ENCODE peak calls at places on chromosomes 7 and 10, in seven cellular contexts. S is naive B cell, H is fibroblast of pulmonary artery, I is Karpas-422, R is LoVo, J is memory B cell, Q is RWPE1. G is an unnamed sample.

GRCh38 chr7:74306737-74307469 is 17.7 kb downstream of the CLIP2 start:
- DNase-seq in S (no peak), Q (peak; percentile 29), I (no peak), J (no peak), R (no peak), H (peak; percentile 74), G (peak; percentile 73)

GRCh38 chr10:72272689-72273409 is 875 bp upstream of the DDIT4 start:
- DNase-seq in H (peak; percentile 98), J (no peak), S (peak; percentile 35), I (peak; percentile 87), Q (peak; percentile 90), R (peak; percentile 88), G (peak; percentile 97)

GRCh38 chr10:97425964-97426775 is at the start of gene PGAM1:
- DNase-seq in J (peak; percentile 95), R (peak; percentile 97), Q (peak; percentile 100), H (peak; percentile 98), S (peak; percentile 97), I (peak; percentile 94), G (peak; percentile 98)

GRCh38 chr7:140360697-140361229 is 37.6 kb downstream of the SLC37A3 start:
- DNase-seq in S (no peak), R (no peak), Q (no peak), H (no peak), I (no peak), J (no peak), G (no peak)

GRCh38 chr10:1612910-1613309 is 124.4 kb downstream of the ADARB2 start:
- DNase-seq in S (no peak), H (no peak), I (no peak), Q (no peak), R (no peak), J (no peak), G (no peak)

GRCh38 chr7:93036807-93037206 is 81.0 kb downstream of the SAMD9 start:
- DNase-seq in S (no peak), I (no peak), R (peak; percentile 31), H (no peak), J (no peak), Q (peak; percentile 8), G (no peak)

GRCh38 chr7:77696643-77697534 is 630 bp downstream of the RSBN1L start:
- DNase-seq in J (peak; percentile 40), R (peak; percentile 53), H (peak; percentile 42), Q (peak; percentile 54), S (no peak), I (peak; percentile 80), G (peak; percentile 86)

GRCh38 chr10:116526219-116526618 is 19.5 kb upstream of the PNLIP start:
- DNase-seq in R (no peak), H (no peak), S (no peak), Q (peak; percentile 20), J (no peak), I (no peak), G (no peak)

GRCh38 chr10:75137533-75138438 is 26.3 kb downstream of the SAMD8 start:
- DNase-seq in I (peak; percentile 44), Q (peak; percentile 58), J (no peak), H (no peak), S (no peak), R (peak; percentile 51), G (no peak)

GRCh38 chr7:98396768-98397167 is 4.1 kb downstream of the BAIAP2L1 start:
- DNase-seq in J (no peak), R (no peak), S (no peak), H (no peak), I (no peak), Q (no peak), G (no peak)

GRCh38 chr7:13945670-13946069 is 43.8 kb downstream of the ETV1 start:
- DNase-seq in H (peak; percentile 28), R (no peak), I (no peak), J (no peak), S (no peak), Q (no peak), G (peak; percentile 41)

GRCh38 chr7:73567701-73568685 is 10.4 kb downstream of the TBL2 start:
- DNase-seq in Q (no peak), R (no peak), S (no peak), I (no peak), J (no peak), H (no peak), G (no peak)

GRCh38 chr10:23351914-23352313 is 7.3 kb upstream of the C10orf67 start:
- DNase-seq in H (peak; percentile 67), J (no peak), I (no peak), R (peak; percentile 18), Q (peak; percentile 79), S (no peak), G (no peak)

GRCh38 chr7:3215624-3216585 is 85.1 kb upstream of the SDK1 start:
- DNase-seq in H (no peak), Q (no peak), R (no peak), S (no peak), J (no peak), I (no peak), G (peak; percentile 73)

GRCh38 chr10:93745411-93746065 is 12.2 kb upstream of the LGI1 start:
- DNase-seq in J (no peak), Q (no peak), I (peak; percentile 47), H (peak; percentile 8), R (no peak), S (no peak), G (peak; percentile 61)

GRCh38 chr7:110007316-110007910 is 1083.5 kb upstream of the LRRN3 start:
- DNase-seq in R (no peak), H (no peak), Q (no peak), I (no peak), J (no peak), S (no peak), G (no peak)

GRCh38 chr7:132577206-132578049 is 1.2 kb upstream of the PLXNA4 start:
- DNase-seq in I (no peak), J (no peak), Q (peak; percentile 5), H (peak; percentile 80), R (no peak), S (no peak), G (peak; percentile 97)

G was measured in left kidney.